ENCODE peak calls at places on chromosomes 3 and 15, in seven cellular contexts. M is coronary artery, I is GM23248, F is right lobe of liver, R is left ventricle myocardium inferior, K is neural progenitor cell, Y is heart left ventricle. P is an unnamed sample.

GRCh38 chr3:26921054-26921453 is 298.5 kb downstream of the LRRC3B start:
- DNase-seq in F (no peak), R (no peak), M (no peak), Y (no peak), I (no peak), K (no peak), P (no peak)

GRCh38 chr15:99729920-99730319 is 3.3 kb downstream of the LYSMD4 start:
- DNase-seq in I (peak; percentile 69), Y (peak; percentile 62), M (no peak), K (peak; percentile 54), R (no peak), F (no peak), P (no peak)

GRCh38 chr3:126987129-126987528 is 4.2 kb downstream of the PLXNA1 start:
- DNase-seq in Y (no peak), K (no peak), I (no peak), F (no peak), M (no peak), R (no peak), P (no peak)

GRCh38 chr3:150469031-150469930 is 61.2 kb downstream of the TSC22D2 start:
- DNase-seq in M (no peak), F (no peak), I (peak; percentile 98), Y (no peak), R (no peak), K (no peak), P (no peak)

GRCh38 chr3:18445421-18446066 is 20.4 kb upstream of the SATB1 start:
- DNase-seq in M (no peak), I (no peak), Y (no peak), F (no peak), K (peak; percentile 27), R (no peak), P (peak; percentile 26)

GRCh38 chr15:42353061-42353460 is 6.2 kb upstream of the CAPN3 start:
- DNase-seq in M (no peak), Y (no peak), I (no peak), R (no peak), K (no peak), F (no peak), P (no peak)

GRCh38 chr15:29034151-29034550 is 148.4 kb downstream of the APBA2 start:
- DNase-seq in Y (no peak), F (no peak), R (no peak), K (no peak), M (no peak), I (no peak), P (no peak)

GRCh38 chr15:34009656-34010055 is 29.3 kb downstream of the AVEN start:
- DNase-seq in F (no peak), K (no peak), M (no peak), Y (no peak), R (no peak), I (no peak), P (no peak)

GRCh38 chr15:98731712-98732450 is 83.5 kb downstream of the IGF1R start:
- DNase-seq in I (no peak), Y (no peak), M (no peak), K (no peak), F (no peak), R (no peak), P (no peak)

GRCh38 chr3:63576826-63577225 is 75.6 kb upstream of the SNTN start:
- DNase-seq in K (no peak), Y (no peak), F (no peak), M (no peak), I (no peak), R (no peak), P (no peak)

GRCh38 chr3:52195823-52196331 is 2.1 kb upstream of the ALAS1 start:
- DNase-seq in M (no peak), R (peak; percentile 31), Y (no peak), F (no peak), I (peak; percentile 90), K (no peak), P (no peak)

GRCh38 chr15:34679326-34679725 is 75.5 kb downstream of the GJD2 start:
- DNase-seq in R (no peak), F (no peak), M (no peak), I (peak; percentile 13), Y (no peak), K (no peak), P (no peak)

GRCh38 chr3:158845748-158846350 is 44.0 kb downstream of the MFSD1 start:
- DNase-seq in M (no peak), K (peak; percentile 66), R (no peak), F (no peak), Y (no peak), I (peak; percentile 41), P (peak; percentile 19)

GRCh38 chr15:62163397-62163796 is 1.7 kb downstream of the C2CD4B start:
- DNase-seq in F (no peak), K (no peak), M (no peak), R (no peak), Y (no peak), I (no peak), P (no peak)

GRCh38 chr15:48823237-48823636 is 12.4 kb upstream of the CEP152 start:
- DNase-seq in K (peak; percentile 56), M (no peak), I (peak; percentile 42), R (no peak), Y (no peak), F (no peak), P (no peak)

GRCh38 chr3:117885046-117885445 is 1149.6 kb downstream of the IGSF11 start:
- DNase-seq in Y (no peak), M (no peak), K (no peak), I (no peak), R (no peak), F (no peak), P (no peak)

GRCh38 chr3:133980035-133980434 is 49.7 kb downstream of the SLCO2A1 start:
- DNase-seq in F (no peak), K (no peak), R (no peak), Y (no peak), M (no peak), I (no peak), P (no peak)

GRCh38 chr3:13217736-13218540 is 144.7 kb upstream of the IQSEC1 start:
- DNase-seq in Y (no peak), R (no peak), M (no peak), F (no peak), I (peak; percentile 31), K (no peak), P (no peak)

GRCh38 chr3:192408007-192408655 is 319.2 kb downstream of the FGF12 start:
- DNase-seq in R (peak; percentile 14), F (no peak), K (peak; percentile 73), I (peak; percentile 8), M (no peak), Y (peak; percentile 15), P (peak; percentile 52)

GRCh38 chr3:170724599-170724998 is 138.7 kb upstream of the SLC7A14 start:
- DNase-seq in F (no peak), I (peak; percentile 93), Y (no peak), R (no peak), K (no peak), M (peak; percentile 76), P (peak; percentile 6)

GRCh38 chr3:108403921-108404320 is 106.5 kb downstream of the MYH15 start:
- DNase-seq in Y (no peak), F (no peak), K (no peak), I (peak; percentile 23), R (no peak), M (no peak), P (no peak)

GRCh38 chr3:128619146-128619890 is 31.3 kb downstream of the RPN1 start:
- DNase-seq in F (no peak), I (peak; percentile 94), K (no peak), M (no peak), R (no peak), Y (no peak), P (no peak)
- H3K27ac ChIP-seq in F (no peak overlapping the region), I (peak overlapping the region; percentile 87), K (no peak overlapping the region), M (no peak overlapping the region), R (no peak overlapping the region), Y (peak overlapping the region; percentile 53), P (no peak overlapping the region)

DNA sequence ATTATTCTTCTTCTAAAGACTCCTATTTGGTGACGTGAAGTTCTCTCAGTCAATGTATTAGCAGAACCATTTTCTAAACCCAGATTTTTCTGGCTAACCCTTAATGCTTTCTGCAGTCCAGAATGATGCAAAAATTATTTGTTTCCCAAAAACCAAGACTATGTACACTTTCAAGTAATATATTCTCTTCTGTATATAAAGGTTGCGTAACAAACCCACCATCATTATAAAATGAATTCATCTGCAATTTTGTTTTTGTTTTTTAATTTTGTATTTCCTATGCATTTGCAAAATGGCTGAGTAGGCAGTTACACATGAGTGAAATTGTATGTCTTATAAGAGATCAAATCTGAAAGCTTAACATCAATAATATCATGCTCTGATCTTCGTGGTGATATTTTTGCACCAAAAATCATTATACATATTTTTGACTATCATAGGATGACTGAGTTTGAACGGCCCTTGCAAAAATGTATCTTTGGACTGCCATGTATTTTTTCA is 593.6 kb downstream of the ZIC1 start:
- DNase-seq in F (no peak), K (no peak), I (no peak), Y (no peak), M (no peak), R (no peak), P (no peak)
- H3K27ac ChIP-seq in F (no peak overlapping the region), K (no peak overlapping the region), I (no peak overlapping the region), Y (no peak overlapping the region), M (no peak overlapping the region), R (no peak overlapping the region), P (no peak overlapping the region)

DNA sequence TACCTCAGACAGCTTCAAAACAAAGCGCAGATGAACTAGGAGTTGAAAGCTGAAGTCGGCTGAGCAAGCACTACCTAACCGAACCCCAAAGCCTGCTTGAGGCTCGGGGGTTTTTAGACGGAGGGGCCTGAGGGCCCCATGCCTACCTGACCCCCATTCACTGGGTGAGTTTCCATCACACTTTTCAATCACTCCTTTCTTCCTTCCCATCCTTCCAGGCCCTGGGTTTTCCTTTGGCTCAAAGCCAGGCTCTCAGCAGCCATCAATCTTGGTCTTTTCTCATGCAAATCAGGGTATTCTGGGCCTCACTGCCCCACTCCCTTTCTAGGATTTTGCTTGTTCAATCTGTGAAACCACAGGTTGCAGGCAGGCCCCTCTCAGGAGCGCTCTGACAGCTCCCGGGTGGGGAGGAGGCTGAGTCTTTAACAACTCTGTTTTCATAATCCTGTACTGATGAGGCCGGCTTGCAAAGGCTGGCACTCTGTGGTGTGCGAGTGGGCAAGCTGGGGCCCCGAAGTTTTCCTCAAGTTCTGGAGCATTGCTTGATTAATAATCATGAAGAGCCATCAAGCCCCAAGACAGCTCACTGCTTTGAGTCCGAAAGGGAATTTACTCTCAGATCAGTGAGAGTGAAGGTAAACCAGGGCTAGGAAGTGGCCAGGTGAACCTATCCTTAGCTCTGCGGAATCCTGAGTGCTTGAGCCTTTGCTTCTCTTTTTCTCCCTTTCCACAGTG is 97.6 kb downstream of the FRMD4B start:
- DNase-seq in M (no peak), F (no peak), R (no peak), K (peak; percentile 88), Y (no peak), I (no peak), P (no peak)
- H3K27ac ChIP-seq in M (no peak overlapping the region), F (no peak overlapping the region), R (peak overlapping the region; percentile 86), K (peak overlapping the region; percentile 68), Y (no peak overlapping the region), I (no peak overlapping the region), P (no peak overlapping the region)

DNA sequence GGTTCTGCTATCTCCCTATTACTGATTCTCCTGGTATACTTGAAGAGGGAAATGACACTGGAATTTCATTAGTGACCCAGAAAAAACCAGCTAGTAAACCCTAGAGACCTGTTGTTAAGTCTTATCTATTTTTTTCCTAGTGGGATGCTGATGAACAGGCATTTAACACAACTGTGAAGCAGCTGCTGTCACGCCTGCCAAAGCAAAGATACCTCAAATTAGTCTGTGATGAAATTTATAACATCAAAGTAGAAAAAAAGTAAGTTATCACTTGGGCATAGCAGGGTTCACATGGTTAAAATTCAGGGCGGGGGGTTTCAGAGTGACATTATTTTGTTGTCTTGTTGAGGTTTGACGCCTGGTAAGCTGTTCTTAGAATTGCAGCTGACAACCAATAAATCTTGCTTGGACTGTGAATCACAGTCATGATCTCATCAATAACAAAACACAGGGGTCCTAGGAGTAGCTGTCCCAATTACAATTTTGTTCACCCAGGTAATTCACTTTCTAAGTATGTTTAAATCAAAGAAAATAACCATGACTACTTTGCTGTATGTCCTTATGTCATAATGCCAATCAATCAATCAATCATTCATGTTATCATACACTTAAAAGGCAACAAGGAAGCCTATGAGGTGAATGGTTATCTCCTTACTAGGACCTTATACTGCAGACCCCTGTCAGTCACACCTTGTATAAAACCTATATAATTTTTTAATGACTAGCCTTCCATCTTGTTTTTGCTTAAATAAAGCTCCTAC is 4.6 kb downstream of the SRP14 start:
- DNase-seq in F (no peak), R (no peak), K (no peak), Y (no peak), I (no peak), M (no peak), P (no peak)
- H3K27ac ChIP-seq in F (no peak overlapping the region), R (peak overlapping the region; percentile 85), K (no peak overlapping the region), Y (no peak overlapping the region), I (no peak overlapping the region), M (no peak overlapping the region), P (no peak overlapping the region)

P was measured in thyroid gland.